ENCODE peak calls at places on chromosomes 7 and 10, in six cellular contexts. W, D, E, Q, P and O are unnamed samples.
A peak's percentile ranks its signal among the peaks of the same experiment; 100 is the strongest.

GRCh38 chr10:110957603-110958002 is 38.2 kb downstream of the SHOC2 start:
- DNase-seq in W (no peak), D (no peak), E (no peak), Q (no peak), P (no peak), O (no peak)

GRCh38 chr7:94908204-94909022 is 1.0 kb downstream of the PPP1R9A start:
- DNase-seq in W (peak; percentile 13), D (peak; percentile 32), E (peak; percentile 76), Q (no peak), P (no peak), O (peak; percentile 75)

GRCh38 chr10:127550861-127551260 is 1.8 kb downstream of the NPS start:
- DNase-seq in W (no peak), D (no peak), E (no peak), Q (no peak), P (no peak), O (no peak)

GRCh38 chr10:58511765-58512469 is 755 bp upstream of the BICC1 start:
- DNase-seq in W (peak; percentile 66), D (no peak), E (no peak), Q (no peak), P (no peak), O (peak; percentile 80)

GRCh38 chr10:1754506-1755177 is 17.3 kb upstream of the ADARB2 start:
- DNase-seq in W (no peak), D (no peak), E (peak; percentile 38), Q (no peak), P (no peak), O (no peak)

GRCh38 chr7:6268909-6269306 is 3.5 kb downstream of the CYTH3 start:
- DNase-seq in W (no peak), D (no peak), E (no peak), Q (no peak), P (no peak), O (no peak)

GRCh38 chr10:114306116-114306973 is 67.3 kb downstream of the VWA2 start:
- DNase-seq in W (peak; percentile 94), D (no peak), E (no peak), Q (no peak), P (peak; percentile 95), O (no peak)

GRCh38 chr10:127997937-127998336 is 91.0 kb downstream of the PTPRE start:
- DNase-seq in W (no peak), D (no peak), E (no peak), Q (no peak), P (no peak), O (no peak)

GRCh38 chr10:103643381-103643780 is 149.9 kb downstream of the NEURL1 start:
- DNase-seq in W (no peak), D (no peak), E (no peak), Q (no peak), P (no peak), O (no peak)

GRCh38 chr10:124742418-124743187 is 1.6 kb downstream of the FAM53B start:
- DNase-seq in W (peak; percentile 64), D (peak; percentile 72), E (no peak), Q (no peak), P (no peak), O (no peak)

GRCh38 chr7:105346593-105347322 is 42.0 kb downstream of the SRPK2 start:
- DNase-seq in W (no peak), D (no peak), E (no peak), Q (no peak), P (no peak), O (no peak)

GRCh38 chr10:30784896-30785605 is 155.5 kb upstream of the LYZL2 start:
- DNase-seq in W (peak; percentile 69), D (peak; percentile 78), E (peak; percentile 91), Q (no peak), P (no peak), O (peak; percentile 91)

GRCh38 chr7:130292682-130293257 is at the start of gene CPA4:
- DNase-seq in W (peak; percentile 99), D (peak; percentile 23), E (no peak), Q (no peak), P (peak; percentile 97), O (no peak)

GRCh38 chr7:133230591-133231194 is 22.2 kb upstream of the EXOC4 start:
- DNase-seq in W (peak; percentile 51), D (peak; percentile 73), E (peak; percentile 67), Q (peak; percentile 85), P (no peak), O (no peak)

GRCh38 chr10:73625004-73625883 is 16.0 kb downstream of the MYOZ1 start:
- DNase-seq in W (peak; percentile 61), D (peak; percentile 47), E (peak; percentile 63), Q (peak; percentile 70), P (no peak), O (no peak)

GRCh38 chr10:27664464-27664863 is 81.2 kb downstream of the MKX start:
- DNase-seq in W (no peak), D (no peak), E (no peak), Q (no peak), P (no peak), O (no peak)

GRCh38 chr10:119305860-119306513 is 98.6 kb downstream of the GRK5 start:
- DNase-seq in W (peak; percentile 98), D (peak; percentile 99), E (no peak), Q (peak; percentile 92), P (peak; percentile 97), O (no peak)

GRCh38 chr10:44972874-44973306 is 5.7 kb downstream of the DEPP1 start:
- DNase-seq in W (no peak), D (peak; percentile 50), E (no peak), Q (no peak), P (no peak), O (no peak)

GRCh38 chr10:37125191-37125732 is at the start of gene ANKRD30A:
- DNase-seq in W (no peak), D (no peak), E (no peak), Q (no peak), P (no peak), O (no peak)

GRCh38 chr7:26910221-26910620 is 45.8 kb upstream of the SKAP2 start:
- DNase-seq in W (peak; percentile 82), D (peak; percentile 56), E (no peak), Q (no peak), P (no peak), O (peak; percentile 66)

GRCh38 chr7:28354601-28355062 is 57.7 kb upstream of the CREB5 start:
- DNase-seq in W (peak; percentile 97), D (peak; percentile 24), E (no peak), Q (no peak), P (peak; percentile 77), O (no peak)

GRCh38 chr7:4202954-4203353 is 479.1 kb upstream of the FOXK1 start:
- DNase-seq in W (no peak), D (no peak), E (no peak), Q (no peak), P (no peak), O (peak; percentile 53)

GRCh38 chr10:70053212-70053895 is 708 bp downstream of the MACROH2A2 start:
- DNase-seq in W (peak; percentile 49), D (no peak), E (peak; percentile 45), Q (no peak), P (no peak), O (peak; percentile 77)

GRCh38 chr10:70052462-70053211 is at the start of gene MACROH2A2:
- DNase-seq in W (peak; percentile 74), D (peak; percentile 12), E (peak; percentile 77), Q (no peak), P (no peak), O (peak; percentile 87)

GRCh38 chr10:70053896-70054641 is 1.4 kb downstream of the MACROH2A2 start:
- DNase-seq in W (no peak), D (no peak), E (no peak), Q (no peak), P (no peak), O (no peak)

GRCh38 chr10:70054902-70055301 is 2.3 kb downstream of the MACROH2A2 start:
- DNase-seq in W (no peak), D (no peak), E (no peak), Q (no peak), P (no peak), O (no peak)

GRCh38 chr10:70051878-70052277 is 768 bp upstream of the MACROH2A2 start:
- DNase-seq in W (no peak), D (no peak), E (no peak), Q (no peak), P (no peak), O (no peak)
- H3K4me3 ChIP-seq in W (peak overlapping the region; percentile 81), D (no peak overlapping the region), E (peak overlapping the region; percentile 86), Q (no peak overlapping the region), P (peak overlapping the region; percentile 74), O (peak overlapping the region; percentile 71)

GRCh38 chr10:69090687-69091450 is 3.0 kb downstream of the SRGN start:
- DNase-seq in W (peak; percentile 49), D (peak; percentile 44), E (no peak), Q (no peak), P (no peak), O (no peak)
- H3K9ac ChIP-seq in W (no peak overlapping the region), D (peak overlapping the region; percentile 99), E (no peak overlapping the region), Q (no peak overlapping the region), P (no peak overlapping the region), O (no peak overlapping the region)

GRCh38 chr10:118017071-118017740 is 29.5 kb downstream of the RAB11FIP2 start:
- DNase-seq in W (no peak), D (no peak), E (no peak), Q (no peak), P (no peak), O (no peak)

GRCh38 chr10:118013078-118013568 is 33.6 kb downstream of the RAB11FIP2 start:
- DNase-seq in W (no peak), D (no peak), E (peak; percentile 61), Q (peak; percentile 47), P (no peak), O (no peak)

GRCh38 chr10:118020365-118020764 is 26.4 kb downstream of the RAB11FIP2 start:
- DNase-seq in W (no peak), D (no peak), E (no peak), Q (no peak), P (no peak), O (no peak)

DNA sequence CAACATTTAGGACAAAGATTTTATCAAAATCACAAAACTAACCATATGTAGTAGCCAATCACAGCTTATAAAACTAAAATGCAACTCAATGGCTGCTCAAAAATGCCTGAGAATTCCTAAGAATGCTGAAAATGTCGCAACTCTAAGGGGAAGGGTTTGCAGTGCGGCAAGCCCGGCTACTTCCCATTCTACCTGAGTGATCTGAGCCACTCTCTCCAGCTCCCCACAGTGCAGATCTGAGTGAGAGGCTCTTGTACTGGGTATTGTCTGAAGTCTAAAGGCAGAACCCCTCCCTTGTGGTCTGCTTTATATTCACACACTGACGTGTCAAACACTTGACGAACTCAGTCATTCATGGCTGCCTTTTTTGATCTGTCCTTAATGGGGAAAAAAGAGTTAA is 28.9 kb downstream of the RAB11FIP2 start:
- DNase-seq in W (no peak), D (no peak), E (peak; percentile 70), Q (no peak), P (no peak), O (no peak)
- H3K4me3 ChIP-seq in W (no peak overlapping the region), D (no peak overlapping the region), E (no peak overlapping the region), Q (no peak overlapping the region), P (no peak overlapping the region), O (no peak overlapping the region)

GRCh38 chr7:2526659-2527504 is 7.3 kb downstream of the LFNG start:
- DNase-seq in W (no peak), D (no peak), E (no peak), Q (no peak), P (no peak), O (peak; percentile 72)

GRCh38 chr7:2525931-2526630 is 6.5 kb downstream of the LFNG start:
- DNase-seq in W (no peak), D (no peak), E (no peak), Q (no peak), P (no peak), O (peak; percentile 68)

GRCh38 chr7:2523941-2524807 is 4.6 kb downstream of the LFNG start:
- DNase-seq in W (peak; percentile 61), D (peak; percentile 83), E (peak; percentile 91), Q (no peak), P (no peak), O (peak; percentile 96)

GRCh38 chr7:2524808-2525140 is 5.2 kb downstream of the LFNG start:
- DNase-seq in W (no peak), D (no peak), E (peak; percentile 91), Q (no peak), P (no peak), O (no peak)

GRCh38 chr7:2525161-2525930 is 5.8 kb downstream of the LFNG start:
- DNase-seq in W (no peak), D (no peak), E (no peak), Q (no peak), P (no peak), O (peak; percentile 80)
- H3K9ac ChIP-seq in W (no peak overlapping the region), D (no peak overlapping the region), E (peak overlapping the region; percentile 92), Q (no peak overlapping the region), P (peak overlapping the region; percentile 4), O (no peak overlapping the region)